ENCODE peak calls at places on chromosome 4, in four cellular contexts. Q, Z, B and C are unnamed samples.

GRCh38 chr4:94758141-94758699 is 465 bp downstream of the BMPR1B start:
- DNase-seq in Q (no peak), Z (no peak), B (peak; percentile 58), C (no peak)

GRCh38 chr4:173218411-173219125 is 50.0 kb downstream of the GALNT7 start:
- DNase-seq in Q (no peak), Z (peak; percentile 82), B (peak; percentile 42), C (no peak)

GRCh38 chr4:70718811-70719604 is 2.8 kb upstream of the RUFY3 start:
- DNase-seq in Q (no peak), Z (no peak), B (no peak), C (no peak)

GRCh38 chr4:83328486-83328885 is 6.2 kb downstream of the HPSE start:
- DNase-seq in Q (no peak), Z (peak; percentile 57), B (peak; percentile 19), C (no peak)

GRCh38 chr4:112284662-112285411 is 867 bp downstream of the TIFA start:
- DNase-seq in Q (no peak), Z (peak; percentile 51), B (peak; percentile 39), C (peak; percentile 52)

GRCh38 chr4:128354205-128354821 is 66.7 kb upstream of the PGRMC2 start:
- DNase-seq in Q (peak; percentile 70), Z (no peak), B (peak; percentile 86), C (no peak)

GRCh38 chr4:109928327-109929045 is 15.8 kb downstream of the EGF start:
- DNase-seq in Q (no peak), Z (no peak), B (no peak), C (no peak)

GRCh38 chr4:86815653-86816052 is 33.5 kb downstream of the SLC10A6 start:
- DNase-seq in Q (no peak), Z (no peak), B (no peak), C (no peak)

GRCh38 chr4:168484626-168485025 is 4.3 kb upstream of the DDX60L start:
- DNase-seq in Q (peak; percentile 67), Z (no peak), B (peak; percentile 94), C (no peak)

GRCh38 chr4:7328913-7329638 is 105.7 kb downstream of the PSAPL1 start:
- DNase-seq in Q (no peak), Z (no peak), B (peak; percentile 18), C (no peak)

GRCh38 chr4:112371361-112371760 is 74.2 kb downstream of the ALPK1 start:
- DNase-seq in Q (no peak), Z (no peak), B (no peak), C (no peak)

GRCh38 chr4:2059034-2059725 is at the start of gene NAT8L:
- DNase-seq in Q (no peak), Z (peak; percentile 89), B (peak; percentile 71), C (peak; percentile 22)

GRCh38 chr4:167906851-167907250 is 185.5 kb upstream of the ANXA10 start:
- DNase-seq in Q (no peak), Z (no peak), B (peak; percentile 46), C (no peak)

GRCh38 chr4:173910911-173911310 is 372.6 kb downstream of the FBXO8 start:
- DNase-seq in Q (no peak), Z (peak; percentile 84), B (no peak), C (no peak)

GRCh38 chr4:154361450-154361849 is 130.1 kb downstream of the DCHS2 start:
- DNase-seq in Q (no peak), Z (no peak), B (peak; percentile 6), C (no peak)

GRCh38 chr4:121861427-121861826 is 8.8 kb downstream of the BBS7 start:
- DNase-seq in Q (no peak), Z (no peak), B (no peak), C (no peak)

GRCh38 chr4:79856196-79856595 is 216.8 kb downstream of the ANTXR2 start:
- DNase-seq in Q (no peak), Z (no peak), B (no peak), C (no peak)

GRCh38 chr4:17385403-17385802 is 126.5 kb downstream of the QDPR start:
- DNase-seq in Q (peak; percentile 1), Z (peak; percentile 66), B (peak; percentile 49), C (peak; percentile 74)

GRCh38 chr4:100103671-100104070 is 86.6 kb downstream of the DDIT4L start:
- DNase-seq in Q (no peak), Z (no peak), B (no peak), C (no peak)

DNA sequence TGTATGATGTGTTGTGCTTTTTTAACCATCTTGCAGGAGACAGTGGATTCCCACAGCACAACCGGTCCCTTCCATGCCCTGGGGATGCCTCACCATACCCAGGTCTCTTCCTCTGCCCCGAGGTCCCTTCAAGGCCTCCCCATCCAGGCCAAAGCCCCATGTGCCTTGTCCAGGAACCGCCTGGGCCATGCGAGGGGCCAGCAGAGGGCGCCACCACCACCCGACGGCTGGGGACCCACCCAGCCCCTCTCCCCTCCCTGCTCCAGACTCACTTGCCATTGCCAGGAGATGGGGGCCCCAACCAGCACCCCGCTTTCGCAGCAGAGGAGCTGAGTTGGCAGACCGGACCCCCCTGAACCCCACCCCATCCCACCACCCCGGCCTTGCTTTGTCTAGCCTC is 485.5 kb downstream of the TRAM1L1 start:
- DNase-seq in Q (no peak), Z (peak; percentile 24), B (no peak), C (peak; percentile 33)
- TF ChIP-seq CTCF in Q (no peak), Z (peak; percentile 35), B (no peak), C (peak; percentile 73)

DNA sequence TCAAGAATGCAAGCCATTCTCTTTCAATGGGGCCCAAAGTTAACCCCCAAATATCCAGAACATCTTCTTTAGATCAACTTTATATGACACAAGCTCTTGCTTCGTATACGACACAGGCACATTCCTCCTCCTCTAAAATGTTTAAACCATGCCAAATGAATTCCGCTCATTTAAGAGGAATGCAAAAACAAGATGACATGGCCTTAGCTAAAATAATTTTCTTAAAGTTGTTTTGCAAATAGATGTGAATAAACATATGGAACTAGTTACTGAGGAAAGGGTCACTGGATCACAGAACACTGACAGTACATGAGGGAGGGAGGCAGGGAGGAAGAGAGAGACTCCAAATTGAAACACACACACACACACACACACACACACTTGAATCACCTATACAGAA is 97.4 kb downstream of the RASL11B start:
- DNase-seq in Q (no peak), Z (no peak), B (peak; percentile 89), C (no peak)
- TF ChIP-seq CTCF in Q (no peak), Z (no peak), B (no peak), C (no peak)

GRCh38 chr4:180057198-180057821 is 2185.9 kb upstream of the TENM3 start:
- DNase-seq in Q (no peak), Z (peak; percentile 45), B (peak; percentile 1), C (no peak)
- TF ChIP-seq CTCF in Q (peak; percentile 37), Z (peak; percentile 13), B (no peak), C (peak; percentile 68)

DNA sequence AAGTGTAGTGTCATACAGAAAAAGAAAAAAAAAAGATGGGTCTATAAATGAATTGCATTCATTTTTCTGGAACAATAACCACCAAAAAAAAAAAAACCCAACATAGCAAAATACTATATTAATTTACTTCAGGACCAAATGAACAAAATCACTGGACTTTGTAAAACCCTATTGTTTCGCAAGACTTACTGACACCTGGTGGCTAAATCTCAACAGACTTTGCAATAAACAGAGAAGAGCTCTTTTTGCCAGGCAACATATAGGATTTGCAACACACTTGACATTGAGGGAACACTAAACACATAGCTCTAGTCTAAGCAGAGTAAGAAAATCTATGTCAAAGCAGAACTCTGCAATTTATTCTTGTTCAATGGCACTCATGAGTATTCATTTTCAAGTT is 990.2 kb downstream of the STPG2 start:
- DNase-seq in Q (no peak), Z (peak; percentile 1), B (no peak), C (peak; percentile 1)
- TF ChIP-seq CTCF in Q (peak; percentile 65), Z (no peak), B (no peak), C (peak; percentile 63)

DNA sequence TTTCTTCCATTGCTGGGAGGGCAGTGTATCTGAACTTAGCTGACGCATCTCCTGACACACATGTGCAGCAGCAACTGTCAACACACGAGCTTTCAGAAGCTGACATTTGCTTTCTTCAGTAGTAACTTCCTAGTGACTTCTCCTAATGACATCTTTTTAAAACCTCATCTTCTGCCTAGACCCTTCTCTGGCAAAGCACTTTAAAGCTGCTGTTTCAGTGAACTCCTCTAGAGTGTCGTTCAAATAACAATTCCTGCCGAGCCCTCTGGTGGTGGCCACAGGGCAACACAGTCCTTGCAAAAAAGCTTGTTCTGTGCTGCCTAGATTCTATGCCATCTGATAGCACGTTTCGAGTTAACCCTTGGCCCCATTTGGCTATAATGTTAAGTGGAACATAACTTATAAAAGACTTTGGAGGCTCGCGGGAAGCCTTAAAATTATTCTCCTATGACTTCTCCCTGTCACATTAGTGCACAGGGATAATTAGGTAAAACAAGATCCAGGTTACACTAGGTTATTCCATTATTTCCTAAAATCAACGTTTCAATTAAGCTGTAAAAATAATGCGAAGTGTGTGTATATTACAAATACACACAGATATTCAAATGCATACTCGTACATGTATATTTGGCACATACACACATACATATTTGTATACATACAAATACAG is 2340.8 kb downstream of the PCDH7 start:
- DNase-seq in Q (no peak), Z (peak; percentile 67), B (peak; percentile 76), C (peak; percentile 41)
- TF ChIP-seq CTCF in Q (peak; percentile 60), Z (peak; percentile 92), B (peak; percentile 92), C (peak; percentile 79)

GRCh38 chr4:98784947-98785693 is 126.7 kb upstream of the TSPAN5 start:
- DNase-seq in Q (no peak), Z (no peak), B (no peak), C (no peak)

GRCh38 chr4:98781641-98782348 is 123.4 kb upstream of the TSPAN5 start:
- DNase-seq in Q (no peak), Z (no peak), B (no peak), C (no peak)

GRCh38 chr4:98780926-98781325 is 122.5 kb upstream of the TSPAN5 start:
- DNase-seq in Q (no peak), Z (no peak), B (no peak), C (no peak)

GRCh38 chr4:98786866-98787265 is 128.5 kb upstream of the TSPAN5 start:
- DNase-seq in Q (no peak), Z (peak; percentile 24), B (peak; percentile 32), C (no peak)
- TF ChIP-seq CTCF in Q (peak; percentile 33), Z (no peak), B (peak; percentile 28), C (no peak)